ENCODE peak calls at places on chromosomes 1 and 21, in six cellular contexts. H, U, Z, J, T and O are unnamed samples.

GRCh38 chr1:24438423-24438901 is 22.9 kb downstream of the NIPAL3 start:
- DNase-seq in H (peak; percentile 54), U (no peak), Z (no peak), J (no peak), T (no peak), O (no peak)

GRCh38 chr1:29912413-29912812 is 676.1 kb downstream of the PTPRU start:
- DNase-seq in H (no peak), U (no peak), Z (no peak), J (no peak), T (no peak), O (no peak)

GRCh38 chr21:20721151-20721550 is 277.1 kb upstream of the NCAM2 start:
- DNase-seq in H (no peak), U (no peak), Z (no peak), J (no peak), T (no peak), O (no peak)

GRCh38 chr21:40176732-40177131 is 309.5 kb downstream of the PCP4 start:
- DNase-seq in H (no peak), U (peak; percentile 85), Z (no peak), J (no peak), T (no peak), O (no peak)

GRCh38 chr1:51284487-51284954 is 45.8 kb downstream of the TTC39A start:
- DNase-seq in H (no peak), U (no peak), Z (no peak), J (no peak), T (peak; percentile 76), O (no peak)

GRCh38 chr1:236451796-236452373 is 57.8 kb downstream of the EDARADD start:
- DNase-seq in H (no peak), U (no peak), Z (no peak), J (no peak), T (peak; percentile 37), O (no peak)

GRCh38 chr1:235160395-235160964 is 570 bp downstream of the RBM34 start:
- DNase-seq in H (no peak), U (peak; percentile 81), Z (no peak), J (peak; percentile 74), T (no peak), O (no peak)

GRCh38 chr1:6454856-6455751 is 10.9 kb downstream of the TNFRSF25 start:
- DNase-seq in H (no peak), U (no peak), Z (no peak), J (no peak), T (no peak), O (no peak)

GRCh38 chr1:90713741-90714509 is 3.2 kb downstream of the BARHL2 start:
- DNase-seq in H (no peak), U (no peak), Z (no peak), J (no peak), T (no peak), O (no peak)

GRCh38 chr1:101081496-101082282 is 56.1 kb upstream of the DPH5 start:
- DNase-seq in H (no peak), U (no peak), Z (no peak), J (peak; percentile 49), T (no peak), O (no peak)

GRCh38 chr1:93995837-93996526 is 86.8 kb upstream of the GCLM start:
- DNase-seq in H (no peak), U (no peak), Z (no peak), J (no peak), T (no peak), O (no peak)

GRCh38 chr1:221887091-221887746 is 145.3 kb upstream of the DUSP10 start:
- DNase-seq in H (peak; percentile 37), U (no peak), Z (peak; percentile 16), J (no peak), T (peak; percentile 25), O (peak; percentile 93)

GRCh38 chr1:58592521-58593134 is 15.6 kb upstream of the TACSTD2 start:
- DNase-seq in H (peak; percentile 75), U (no peak), Z (peak; percentile 49), J (no peak), T (no peak), O (peak; percentile 98)

GRCh38 chr21:44658913-44659595 is 1.3 kb downstream of the KRTAP12-3 start:
- DNase-seq in H (no peak), U (no peak), Z (no peak), J (peak; percentile 62), T (no peak), O (no peak)

GRCh38 chr1:84960371-84960770 is 36.5 kb downstream of the MCOLN2 start:
- DNase-seq in H (no peak), U (no peak), Z (no peak), J (no peak), T (no peak), O (no peak)

GRCh38 chr1:10316752-10317151 is 82.1 kb upstream of the PGD start:
- DNase-seq in H (no peak), U (no peak), Z (no peak), J (no peak), T (no peak), O (no peak)

GRCh38 chr1:223652436-223652901 is 13.0 kb downstream of the CAPN8 start:
- DNase-seq in H (no peak), U (no peak), Z (no peak), J (no peak), T (no peak), O (peak; percentile 70)

GRCh38 chr1:119361205-119361604 is 7.4 kb upstream of the HAO2 start:
- DNase-seq in H (no peak), U (no peak), Z (no peak), J (no peak), T (no peak), O (no peak)

GRCh38 chr1:110393286-110393685 is 2.5 kb upstream of the SLC16A4 start:
- DNase-seq in H (no peak), U (no peak), Z (no peak), J (no peak), T (no peak), O (no peak)

GRCh38 chr1:110387048-110387748 is 3.6 kb downstream of the SLC16A4 start:
- DNase-seq in H (no peak), U (no peak), Z (no peak), J (no peak), T (no peak), O (no peak)

GRCh38 chr1:110390692-110391232 is at the start of gene SLC16A4:
- DNase-seq in H (no peak), U (no peak), Z (no peak), J (no peak), T (no peak), O (peak; percentile 19)

GRCh38 chr1:110393691-110394564 is 3.1 kb upstream of the SLC16A4 start:
- DNase-seq in H (no peak), U (no peak), Z (no peak), J (no peak), T (peak; percentile 40), O (peak; percentile 32)

DNA sequence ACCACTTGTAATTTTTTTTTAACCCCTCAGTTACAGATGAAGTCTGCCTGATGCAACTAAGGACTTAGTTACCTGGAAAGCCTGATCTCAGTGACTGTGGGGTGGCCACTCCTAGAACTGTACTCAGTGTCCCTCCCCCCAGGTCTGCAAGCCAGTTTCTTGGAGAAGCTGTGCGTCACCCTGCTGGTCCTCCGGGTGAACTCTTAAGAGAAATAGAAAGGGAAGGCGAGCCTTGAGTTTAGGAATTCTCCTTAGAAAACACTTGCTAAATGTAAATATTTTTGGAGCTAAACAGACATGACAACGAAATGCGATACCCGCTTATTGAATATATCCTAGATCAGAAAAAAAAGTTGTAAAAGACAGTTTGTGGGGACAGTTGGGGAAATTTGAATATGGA is 730 bp downstream of the SLC16A4 start:
- DNase-seq in H (peak; percentile 39), U (no peak), Z (peak; percentile 21), J (no peak), T (peak; percentile 30), O (peak; percentile 65)
- H3K27ac ChIP-seq in H (no peak overlapping the region), U (no peak overlapping the region), Z (peak overlapping the region; percentile 73), J (no peak overlapping the region), T (no peak overlapping the region), O (no peak overlapping the region)

DNA sequence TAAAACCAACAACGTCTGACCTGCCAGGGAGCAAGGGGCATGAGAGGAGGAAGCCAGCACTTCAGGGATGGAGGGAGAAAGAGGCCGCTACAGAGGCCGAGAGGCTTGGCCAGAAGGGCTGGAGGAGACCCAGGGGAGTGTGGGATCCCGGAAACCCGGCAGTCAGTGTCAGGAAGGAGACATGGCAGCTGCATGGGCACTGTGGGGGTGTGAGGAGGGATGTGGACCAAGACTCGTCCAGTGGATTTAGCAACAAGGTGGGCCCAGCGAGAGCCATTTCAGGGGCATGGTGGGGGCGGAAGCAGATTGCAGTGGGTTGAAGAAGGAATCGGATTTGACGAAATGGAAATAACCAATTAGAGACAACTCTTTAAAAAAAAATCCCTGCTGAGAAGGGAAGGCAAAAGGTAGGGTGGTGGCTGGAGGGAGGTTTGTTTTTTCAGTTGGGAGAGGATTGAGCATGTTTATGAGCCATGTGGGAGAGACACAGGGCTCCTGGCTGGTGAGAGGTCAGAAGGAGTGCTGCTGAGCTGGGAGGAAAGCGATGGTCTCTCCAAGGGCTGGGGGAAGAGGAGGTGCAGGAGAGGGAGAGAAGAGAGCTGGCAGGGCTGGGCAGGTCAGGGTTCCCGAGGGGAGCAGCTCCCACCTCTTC is 4.4 kb downstream of the B4GALT2 start:
- DNase-seq in H (peak; percentile 13), U (no peak), Z (no peak), J (no peak), T (no peak), O (no peak)
- H3K27ac ChIP-seq in H (no peak overlapping the region), U (no peak overlapping the region), Z (no peak overlapping the region), J (no peak overlapping the region), T (no peak overlapping the region), O (peak overlapping the region; percentile 94)

DNA sequence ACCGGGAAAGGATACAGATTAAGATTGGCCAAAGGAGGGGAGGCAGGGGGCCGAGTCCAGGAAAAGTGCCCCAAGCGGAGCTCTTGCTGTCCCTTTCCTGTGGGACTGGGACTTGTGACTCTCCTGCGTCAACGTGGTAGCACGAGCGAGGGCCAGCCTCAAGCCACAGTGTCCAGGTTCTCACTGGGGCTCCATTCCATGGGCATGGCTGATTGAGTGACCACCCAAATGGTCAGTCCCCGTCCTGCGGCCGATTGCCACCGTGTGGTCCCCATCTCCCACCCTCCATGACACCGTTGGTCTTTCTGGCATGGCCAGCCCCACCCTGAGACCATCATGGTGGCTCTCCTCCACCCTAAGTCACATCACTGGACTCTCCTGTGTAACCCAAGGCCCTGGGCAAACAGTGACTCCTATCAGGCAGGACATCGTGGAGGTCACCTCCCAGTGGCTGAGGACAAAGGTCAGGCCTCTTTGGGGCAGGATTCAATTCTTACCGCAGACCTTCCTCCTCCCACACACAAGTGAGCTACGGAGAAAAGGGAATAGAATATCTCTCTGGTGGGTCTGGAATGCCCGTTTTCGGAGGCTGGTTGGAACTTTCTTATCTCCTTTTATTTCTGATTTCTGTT is 8.9 kb upstream of the C1orf174 start:
- DNase-seq in H (no peak), U (no peak), Z (no peak), J (no peak), T (no peak), O (no peak)
- H3K27ac ChIP-seq in H (no peak overlapping the region), U (no peak overlapping the region), Z (no peak overlapping the region), J (no peak overlapping the region), T (no peak overlapping the region), O (no peak overlapping the region)

DNA sequence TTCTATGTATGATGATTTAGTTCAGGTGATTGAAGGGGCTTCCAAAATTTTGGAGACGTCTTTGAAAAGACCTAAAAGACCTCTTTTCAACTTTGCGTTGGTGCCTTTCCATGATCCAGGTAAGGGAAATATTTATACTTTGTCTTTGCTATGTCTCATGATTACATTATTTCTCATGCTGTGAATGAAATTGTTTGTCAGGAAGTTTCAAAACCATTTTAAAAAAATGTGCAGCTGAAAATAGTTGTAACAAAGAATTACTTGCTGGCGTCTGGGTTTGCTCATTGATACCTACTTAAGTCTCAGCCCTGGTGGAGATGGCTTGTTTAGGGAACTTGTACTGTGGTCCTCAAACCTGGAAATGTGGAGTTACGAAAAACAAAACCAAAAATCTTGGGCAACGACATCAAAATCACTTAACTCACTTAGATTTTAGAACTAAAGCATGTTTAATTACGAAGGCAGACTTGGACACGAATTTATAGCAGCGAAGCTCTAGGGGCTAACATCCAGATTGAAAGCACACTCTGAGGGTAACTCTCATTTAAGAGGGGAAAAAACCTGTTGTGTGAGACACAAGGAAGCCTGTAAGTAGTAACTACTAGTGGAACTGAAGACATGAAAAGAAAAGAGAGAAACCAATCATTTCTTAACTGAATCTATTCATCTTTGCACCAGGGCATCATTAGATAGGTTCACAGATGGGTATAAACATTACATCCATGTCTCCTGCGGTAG is 907 bp downstream of the HMCN1 start:
- DNase-seq in H (no peak), U (no peak), Z (no peak), J (no peak), T (no peak), O (no peak)
- H3K27ac ChIP-seq in H (peak overlapping the region; percentile 47), U (peak overlapping the region; percentile 2), Z (peak overlapping the region; percentile 95), J (no peak overlapping the region), T (no peak overlapping the region), O (no peak overlapping the region)